ENCODE peak calls at places on chromosomes 11 and 22, in six cellular contexts. One of them, this sample, is unnamed.

GRCh38 chr11:120566176-120566575 is 54.6 kb downstream of the GRIK4 start:
- DNase-seq in K562: no peak
- DNase-seq in GM12878: no peak
- DNase-seq in A549: no peak
- DNase-seq in endothelial cell of umbilical vein: peak; percentile 77
- DNase-seq in HepG2: no peak
- DNase-seq in this sample: no peak

GRCh38 chr22:29315286-29316195 is at the start of gene RASL10A:
- DNase-seq in K562: no peak
- DNase-seq in GM12878: no peak
- DNase-seq in A549: no peak
- DNase-seq in endothelial cell of umbilical vein: no peak
- DNase-seq in HepG2: no peak
- DNase-seq in this sample: peak; percentile 52

GRCh38 chr22:27989758-27990450 is 70.8 kb upstream of the PITPNB start:
- DNase-seq in K562: no peak
- DNase-seq in GM12878: no peak
- DNase-seq in A549: no peak
- DNase-seq in endothelial cell of umbilical vein: no peak
- DNase-seq in HepG2: no peak
- DNase-seq in this sample: no peak

GRCh38 chr11:17498058-17498457 is 21.4 kb upstream of the ABCC8 start:
- DNase-seq in K562: no peak
- DNase-seq in GM12878: no peak
- DNase-seq in A549: no peak
- DNase-seq in endothelial cell of umbilical vein: no peak
- DNase-seq in HepG2: no peak
- DNase-seq in this sample: peak; percentile 60

GRCh38 chr11:134410766-134411165 is 1.3 kb downstream of the B3GAT1 start:
- DNase-seq in K562: no peak
- DNase-seq in GM12878: no peak
- DNase-seq in A549: no peak
- DNase-seq in endothelial cell of umbilical vein: no peak
- DNase-seq in HepG2: no peak
- DNase-seq in this sample: no peak

GRCh38 chr11:126604461-126604860 is 249.0 kb downstream of the ST3GAL4 start:
- DNase-seq in K562: no peak
- DNase-seq in GM12878: no peak
- DNase-seq in A549: no peak
- DNase-seq in endothelial cell of umbilical vein: no peak
- DNase-seq in HepG2: no peak
- DNase-seq in this sample: no peak

GRCh38 chr11:109747839-109748238 is 325.8 kb downstream of the C11orf87 start:
- DNase-seq in K562: peak; percentile 33
- DNase-seq in GM12878: no peak
- DNase-seq in A549: no peak
- DNase-seq in endothelial cell of umbilical vein: no peak
- DNase-seq in HepG2: no peak
- DNase-seq in this sample: peak; percentile 83

GRCh38 chr11:126163074-126163700 is 48.3 kb downstream of the RPUSD4 start:
- DNase-seq in K562: no peak
- DNase-seq in GM12878: no peak
- DNase-seq in A549: no peak
- DNase-seq in endothelial cell of umbilical vein: no peak
- DNase-seq in HepG2: peak; percentile 68
- DNase-seq in this sample: no peak

GRCh38 chr11:34851916-34852315 is 64.3 kb downstream of the APIP start:
- DNase-seq in K562: no peak
- DNase-seq in GM12878: no peak
- DNase-seq in A549: no peak
- DNase-seq in endothelial cell of umbilical vein: no peak
- DNase-seq in HepG2: no peak
- DNase-seq in this sample: no peak

GRCh38 chr11:20110908-20111669 is 49.2 kb downstream of the DBX1 start:
- DNase-seq in K562: peak; percentile 84
- DNase-seq in GM12878: peak; percentile 8
- DNase-seq in A549: peak; percentile 70
- DNase-seq in endothelial cell of umbilical vein: peak; percentile 61
- DNase-seq in HepG2: peak; percentile 70
- DNase-seq in this sample: peak; percentile 47

GRCh38 chr11:76783901-76784813 is 1.0 kb downstream of the TSKU start:
- DNase-seq in K562: peak; percentile 87
- DNase-seq in GM12878: no peak
- DNase-seq in A549: no peak
- DNase-seq in endothelial cell of umbilical vein: peak; percentile 84
- DNase-seq in HepG2: peak; percentile 79
- DNase-seq in this sample: peak; percentile 85

GRCh38 chr11:18310800-18311340 is 11.1 kb downstream of the HPS5 start:
- DNase-seq in K562: no peak
- DNase-seq in GM12878: peak; percentile 70
- DNase-seq in A549: no peak
- DNase-seq in endothelial cell of umbilical vein: no peak
- DNase-seq in HepG2: no peak
- DNase-seq in this sample: peak; percentile 66

GRCh38 chr11:130068986-130069683 is 559 bp upstream of the APLP2 start:
- DNase-seq in K562: no peak
- DNase-seq in GM12878: no peak
- DNase-seq in A549: peak; percentile 47
- DNase-seq in endothelial cell of umbilical vein: peak; percentile 90
- DNase-seq in HepG2: no peak
- DNase-seq in this sample: no peak

GRCh38 chr22:46613606-46613997 is 6.6 kb upstream of the GRAMD4 start:
- DNase-seq in K562: no peak
- DNase-seq in GM12878: peak; percentile 28
- DNase-seq in A549: no peak
- DNase-seq in endothelial cell of umbilical vein: peak; percentile 48
- DNase-seq in HepG2: no peak
- DNase-seq in this sample: peak; percentile 60

GRCh38 chr11:61793829-61794204 is 1.1 kb downstream of the FEN1 start:
- DNase-seq in K562: no peak
- DNase-seq in GM12878: no peak
- DNase-seq in A549: no peak
- DNase-seq in endothelial cell of umbilical vein: no peak
- DNase-seq in HepG2: no peak
- DNase-seq in this sample: no peak

GRCh38 chr22:42704896-42705295 is 15.8 kb downstream of the A4GALT start:
- DNase-seq in K562: no peak
- DNase-seq in GM12878: no peak
- DNase-seq in A549: no peak
- DNase-seq in endothelial cell of umbilical vein: no peak
- DNase-seq in HepG2: no peak
- DNase-seq in this sample: no peak

GRCh38 chr22:40176921-40177737 is 596 bp upstream of the TNRC6B start:
- DNase-seq in K562: peak; percentile 86
- DNase-seq in GM12878: peak; percentile 41
- DNase-seq in A549: no peak
- DNase-seq in endothelial cell of umbilical vein: peak; percentile 61
- DNase-seq in HepG2: peak; percentile 87
- DNase-seq in this sample: peak; percentile 87

GRCh38 chr22:32564170-32565001 is 89.8 kb downstream of the FBXO7 start:
- DNase-seq in K562: no peak
- DNase-seq in GM12878: no peak
- DNase-seq in A549: no peak
- DNase-seq in endothelial cell of umbilical vein: no peak
- DNase-seq in HepG2: no peak
- DNase-seq in this sample: no peak

GRCh38 chr11:134800826-134801225 is 388.8 kb upstream of the B3GAT1 start:
- DNase-seq in K562: no peak
- DNase-seq in GM12878: no peak
- DNase-seq in A549: no peak
- DNase-seq in endothelial cell of umbilical vein: no peak
- DNase-seq in HepG2: no peak
- DNase-seq in this sample: no peak

GRCh38 chr11:27514076-27514475 is 7.5 kb upstream of the LIN7C start:
- DNase-seq in K562: no peak
- DNase-seq in GM12878: no peak
- DNase-seq in A549: no peak
- DNase-seq in endothelial cell of umbilical vein: no peak
- DNase-seq in HepG2: no peak
- DNase-seq in this sample: no peak

GRCh38 chr11:95378106-95378505 is 147.1 kb upstream of the SESN3 start:
- DNase-seq in K562: no peak
- DNase-seq in GM12878: no peak
- DNase-seq in A549: no peak
- DNase-seq in endothelial cell of umbilical vein: no peak
- DNase-seq in HepG2: no peak
- DNase-seq in this sample: no peak

GRCh38 chr22:32044913-32045312 is 1.9 kb downstream of the SLC5A1 start:
- DNase-seq in K562: no peak
- DNase-seq in GM12878: no peak
- DNase-seq in A549: no peak
- DNase-seq in endothelial cell of umbilical vein: no peak
- DNase-seq in HepG2: no peak
- DNase-seq in this sample: no peak

GRCh38 chr11:8872017-8872416 is 39.0 kb upstream of the AKIP1 start:
- DNase-seq in K562: no peak
- DNase-seq in GM12878: no peak
- DNase-seq in A549: no peak
- DNase-seq in endothelial cell of umbilical vein: no peak
- DNase-seq in HepG2: no peak
- DNase-seq in this sample: no peak
- TF ChIP-seq MYC in K562: no peak
- TF ChIP-seq MYC in GM12878: no peak
- TF ChIP-seq MYC in A549: no peak
- TF ChIP-seq MYC in endothelial cell of umbilical vein: no peak
- TF ChIP-seq MYC in HepG2: no peak
- TF ChIP-seq MYC in this sample: no peak

DNA sequence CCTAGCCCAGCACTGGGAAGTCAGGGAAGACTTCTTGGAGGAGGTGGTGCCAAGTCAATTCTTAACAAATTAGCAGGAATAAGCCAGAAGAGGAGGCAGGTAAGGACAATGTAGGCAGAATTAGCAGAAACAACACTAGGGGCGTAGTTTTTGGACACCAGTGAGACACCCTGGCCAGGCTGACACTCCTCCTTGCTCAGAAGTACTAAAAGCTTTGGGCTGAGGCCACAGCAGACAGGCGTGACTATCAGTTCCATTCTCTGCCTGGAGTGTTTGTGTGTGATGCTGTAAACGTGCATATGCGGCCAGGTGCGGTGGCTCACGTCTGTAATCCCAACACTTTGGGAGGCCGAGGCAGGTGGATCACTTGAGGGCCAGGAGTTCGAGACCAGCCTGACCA is 36.0 kb downstream of the PHF21B start:
- DNase-seq in K562: no peak
- DNase-seq in GM12878: no peak
- DNase-seq in A549: no peak
- DNase-seq in endothelial cell of umbilical vein: no peak
- DNase-seq in HepG2: no peak
- DNase-seq in this sample: no peak
- TF ChIP-seq POLR2A in K562: no peak
- TF ChIP-seq POLR2A in GM12878: no peak
- TF ChIP-seq POLR2A in A549: no peak
- TF ChIP-seq POLR2A in endothelial cell of umbilical vein: no peak
- TF ChIP-seq POLR2A in HepG2: no peak
- TF ChIP-seq POLR2A in this sample: no peak

GRCh38 chr22:30393885-30394284 is 2.9 kb upstream of the SEC14L2 start:
- DNase-seq in K562: no peak
- DNase-seq in GM12878: no peak
- DNase-seq in A549: no peak
- DNase-seq in endothelial cell of umbilical vein: no peak
- DNase-seq in HepG2: no peak
- DNase-seq in this sample: no peak
- H3K4me3 ChIP-seq in K562: no peak overlapping the region
- H3K4me3 ChIP-seq in GM12878: no peak overlapping the region
- H3K4me3 ChIP-seq in A549: no peak overlapping the region
- H3K4me3 ChIP-seq in endothelial cell of umbilical vein: no peak overlapping the region
- H3K4me3 ChIP-seq in HepG2: no peak overlapping the region
- H3K4me3 ChIP-seq in this sample: no peak overlapping the region

GRCh38 chr11:12975149-12975548 is 34.0 kb upstream of the RASSF10 start:
- DNase-seq in K562: no peak
- DNase-seq in GM12878: no peak
- DNase-seq in A549: no peak
- DNase-seq in endothelial cell of umbilical vein: no peak
- DNase-seq in HepG2: no peak
- DNase-seq in this sample: no peak

GRCh38 chr11:12981879-12982531 is 27.1 kb upstream of the RASSF10 start:
- DNase-seq in K562: no peak
- DNase-seq in GM12878: no peak
- DNase-seq in A549: no peak
- DNase-seq in endothelial cell of umbilical vein: no peak
- DNase-seq in HepG2: peak; percentile 3
- DNase-seq in this sample: no peak

GRCh38 chr11:12983331-12983730 is 25.8 kb upstream of the RASSF10 start:
- DNase-seq in K562: no peak
- DNase-seq in GM12878: no peak
- DNase-seq in A549: no peak
- DNase-seq in endothelial cell of umbilical vein: no peak
- DNase-seq in HepG2: peak; percentile 41
- DNase-seq in this sample: no peak

DNA sequence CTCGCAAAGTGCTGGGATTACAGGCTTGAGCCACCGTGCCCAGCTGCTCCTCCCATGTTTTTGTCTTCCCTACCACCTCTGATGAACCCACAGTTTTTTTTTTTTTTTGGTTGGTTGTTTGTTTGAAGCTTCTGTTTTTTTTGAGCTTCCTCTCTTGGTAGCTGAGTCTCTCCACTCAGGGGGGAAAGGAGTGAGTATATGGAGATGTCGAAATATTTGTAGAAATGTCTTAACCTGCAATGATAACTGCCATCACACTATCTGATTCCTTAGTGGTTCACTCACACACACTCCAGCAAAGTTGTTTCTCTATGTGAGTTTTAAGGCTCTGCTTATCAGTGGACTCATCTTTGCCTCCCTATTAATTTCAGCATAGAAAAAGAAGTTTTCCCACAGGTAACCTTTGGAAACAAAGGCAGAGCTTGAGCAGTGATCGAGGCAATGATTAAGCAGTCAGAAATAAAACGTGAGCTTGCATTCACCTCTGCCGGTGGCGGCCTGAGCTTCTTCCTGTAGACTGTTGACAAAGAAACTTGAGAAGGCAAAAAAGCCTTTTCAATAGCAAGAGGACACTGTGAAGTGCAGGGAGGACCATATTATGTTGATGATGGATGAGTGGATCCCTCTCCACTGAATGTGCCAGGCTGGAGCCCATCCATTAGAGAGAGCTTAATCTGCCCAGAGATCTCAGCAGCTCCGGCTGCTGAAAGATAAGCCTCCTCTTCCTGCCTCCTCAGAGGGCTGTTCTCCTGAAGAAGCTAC is 29.0 kb upstream of the RASSF10 start:
- DNase-seq in K562: no peak
- DNase-seq in GM12878: no peak
- DNase-seq in A549: no peak
- DNase-seq in endothelial cell of umbilical vein: no peak
- DNase-seq in HepG2: peak; percentile 3
- DNase-seq in this sample: peak; percentile 29
- TF ChIP-seq MYC in K562: no peak
- TF ChIP-seq MYC in GM12878: no peak
- TF ChIP-seq MYC in A549: no peak
- TF ChIP-seq MYC in endothelial cell of umbilical vein: no peak
- TF ChIP-seq MYC in HepG2: no peak
- TF ChIP-seq MYC in this sample: no peak

GRCh38 chr11:66326261-66327111 is 9.6 kb upstream of the CD248 start:
- DNase-seq in K562: peak; percentile 70
- DNase-seq in GM12878: no peak
- DNase-seq in A549: no peak
- DNase-seq in endothelial cell of umbilical vein: no peak
- DNase-seq in HepG2: no peak
- DNase-seq in this sample: peak; percentile 44
- TF ChIP-seq POLR2A in K562: no peak
- TF ChIP-seq POLR2A in GM12878: no peak
- TF ChIP-seq POLR2A in A549: no peak
- TF ChIP-seq POLR2A in endothelial cell of umbilical vein: no peak
- TF ChIP-seq POLR2A in HepG2: no peak
- TF ChIP-seq POLR2A in this sample: no peak

This sample was measured in NB4.